ENCODE peak calls at places on chromosomes 6 and 20, in five cellular contexts. A, M, C, O and B are unnamed samples.

GRCh38 chr20:57797401-57797800 is 87.6 kb upstream of the PMEPA1 start:
- DNase-seq in C (no peak), A (no peak), O (no peak), M (no peak), B (no peak)

GRCh38 chr6:138402833-138403187 is 1.2 kb upstream of the HEBP2 start:
- DNase-seq in M (no peak), A (no peak), C (no peak), O (no peak), B (no peak)

GRCh38 chr6:105428342-105428957 is 25.6 kb upstream of the PREP start:
- DNase-seq in A (no peak), O (no peak), M (peak; percentile 92), C (no peak), B (no peak)

GRCh38 chr6:75551367-75551952 is 50.2 kb upstream of the SENP6 start:
- DNase-seq in C (no peak), O (no peak), A (no peak), M (no peak), B (no peak)

GRCh38 chr20:11902264-11902663 is 15.4 kb upstream of the BTBD3 start:
- DNase-seq in C (no peak), A (no peak), M (no peak), O (no peak), B (no peak)

GRCh38 chr6:33419580-33420492 is at the start of gene SYNGAP1:
- DNase-seq in C (no peak), M (no peak), A (no peak), O (no peak), B (peak; percentile 67)

GRCh38 chr6:97813881-97814280 is 530.9 kb upstream of the MMS22L start:
- DNase-seq in M (no peak), O (no peak), C (no peak), A (no peak), B (no peak)

GRCh38 chr6:105136433-105137350 is 43.1 kb downstream of the POPDC3 start:
- DNase-seq in O (peak; percentile 52), M (no peak), A (no peak), C (peak; percentile 21), B (peak; percentile 97)

GRCh38 chr6:158686791-158687381 is 37.0 kb downstream of the SYTL3 start:
- DNase-seq in A (no peak), O (no peak), C (no peak), M (no peak), B (no peak)

GRCh38 chr20:12965212-12965879 is 43.4 kb upstream of the SPTLC3 start:
- DNase-seq in M (no peak), A (no peak), O (no peak), C (no peak), B (no peak)

DNA sequence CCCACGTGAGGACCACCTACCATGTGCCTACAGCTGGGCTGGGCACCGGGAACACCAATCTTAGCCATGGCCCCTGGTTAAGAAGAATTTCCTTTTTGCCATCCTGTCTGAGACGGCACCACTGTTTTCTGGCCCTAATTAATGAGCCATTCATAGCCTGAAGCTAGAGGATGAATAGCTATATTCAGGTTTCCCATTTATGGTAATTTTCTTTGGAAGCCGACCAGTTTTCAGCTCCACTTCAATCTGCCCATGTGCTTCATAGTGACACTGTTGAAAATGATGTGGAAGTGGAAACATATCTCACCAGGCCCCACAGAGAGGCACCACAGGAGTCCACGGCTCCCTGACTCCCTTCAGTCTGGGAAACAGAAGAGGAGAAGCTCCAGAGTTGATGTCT is 22.5 kb upstream of the ULBP3 start:
- DNase-seq in A (no peak), O (no peak), M (no peak), C (no peak), B (no peak)
- TF ChIP-seq RAD21 in A (no peak), O (no peak), M (no peak), C (no peak), B (no peak)

GRCh38 chr6:151440930-151441329 is 11.0 kb downstream of the RMND1 start:
- DNase-seq in C (no peak), M (no peak), O (no peak), A (no peak), B (no peak)
- H3K4me2 ChIP-seq in C (no peak overlapping the region), M (peak overlapping the region; percentile 51), O (no peak overlapping the region), A (peak overlapping the region; percentile 85), B (no peak overlapping the region)

DNA sequence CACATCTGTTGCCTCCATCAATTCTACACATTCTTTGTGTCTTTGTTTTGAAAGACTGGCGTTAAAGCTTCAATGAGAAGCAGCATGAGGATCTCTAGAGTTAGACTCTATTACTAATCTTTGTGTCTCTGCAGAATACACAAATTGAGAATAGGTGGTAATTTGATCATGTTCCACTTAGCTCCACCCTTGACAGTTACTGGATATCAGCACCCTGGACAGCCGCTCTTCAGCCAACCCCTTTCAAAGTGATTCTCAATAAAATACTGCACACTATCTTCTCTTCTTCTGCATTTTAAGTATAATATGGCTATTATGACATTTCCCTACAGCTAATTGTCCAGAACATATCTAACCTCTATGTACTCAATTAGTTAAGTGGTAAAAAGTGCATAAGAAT is 54.3 kb upstream of the CNR1 start:
- DNase-seq in C (no peak), A (no peak), O (peak; percentile 8), M (peak; percentile 2), B (no peak)
- TF ChIP-seq TAF1 in C (no peak), A (no peak), O (no peak), M (no peak), B (no peak)

GRCh38 chr6:44477293-44477894 is 89.9 kb downstream of the CDC5L start:
- DNase-seq in C (no peak), M (no peak), A (no peak), O (peak; percentile 82), B (no peak)
- TF ChIP-seq RAD21 in C (no peak), M (no peak), A (no peak), O (no peak), B (no peak)

GRCh38 chr6:139828751-139829519 is 454.5 kb upstream of the CITED2 start:
- DNase-seq in O (no peak), C (no peak), M (no peak), A (no peak), B (no peak)
- H3K4me2 ChIP-seq in O (no peak overlapping the region), C (no peak overlapping the region), M (no peak overlapping the region), A (no peak overlapping the region), B (no peak overlapping the region)

GRCh38 chr20:15940127-15940526 is 633.1 kb downstream of the KIF16B start:
- DNase-seq in A (no peak), O (no peak), C (no peak), M (no peak), B (no peak)

GRCh38 chr20:15942130-15942529 is 631.1 kb downstream of the KIF16B start:
- DNase-seq in M (no peak), O (no peak), C (no peak), A (no peak), B (no peak)

GRCh38 chr20:15949391-15949790 is 623.9 kb downstream of the KIF16B start:
- DNase-seq in C (no peak), M (no peak), A (no peak), O (no peak), B (no peak)

DNA sequence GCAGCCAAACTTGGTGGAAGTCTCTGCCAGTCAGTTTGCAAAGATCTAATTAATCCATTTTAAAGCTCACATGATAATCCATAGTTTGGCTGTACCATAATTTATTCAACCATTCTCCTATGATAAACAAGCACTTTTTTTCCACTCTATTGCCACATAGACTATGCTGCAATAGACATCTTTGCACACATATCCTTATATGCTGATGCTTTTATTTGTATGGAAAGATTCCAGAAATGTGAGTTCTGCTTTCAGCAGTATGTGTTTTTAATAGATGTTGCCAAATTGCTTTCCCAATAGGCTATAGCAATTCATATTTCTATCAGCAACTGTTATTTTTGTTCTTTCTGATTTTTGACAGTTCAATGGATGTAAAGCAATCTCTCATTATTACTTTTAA is 627.9 kb downstream of the KIF16B start:
- DNase-seq in M (no peak), C (no peak), A (no peak), O (no peak), B (no peak)
- TF ChIP-seq TAF1 in M (no peak), C (no peak), A (no peak), O (no peak), B (no peak)

DNA sequence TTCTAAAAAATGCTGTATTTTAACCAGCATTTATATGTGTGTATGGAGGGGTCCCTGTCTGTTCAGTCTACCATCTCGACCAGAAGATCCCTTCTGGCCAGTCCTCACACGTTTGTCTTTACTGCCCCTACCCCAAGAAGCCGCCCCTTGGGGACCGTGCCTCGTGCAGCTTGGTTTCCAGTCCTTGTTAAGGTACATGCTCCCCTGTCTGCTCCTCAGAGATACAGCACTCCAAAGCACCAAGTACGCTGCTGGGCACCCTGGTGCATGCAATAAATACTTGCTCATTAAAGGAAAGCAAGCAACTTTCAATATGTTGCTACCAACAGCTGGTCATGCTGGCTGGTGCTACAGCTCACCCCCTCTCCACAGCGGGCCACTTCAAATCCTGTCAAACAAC is 61.5 kb downstream of the PSMG4 start:
- DNase-seq in C (no peak), M (no peak), O (no peak), A (no peak), B (no peak)
- TF ChIP-seq RAD21 in C (no peak), M (no peak), O (no peak), A (no peak), B (no peak)

GRCh38 chr6:28135393-28135792 is 6.3 kb upstream of the ZKSCAN8 start:
- DNase-seq in M (no peak), C (no peak), O (peak; percentile 32), A (no peak), B (no peak)
- H3K4me2 ChIP-seq in M (peak overlapping the region; percentile 81), C (no peak overlapping the region), O (peak overlapping the region; percentile 91), A (peak overlapping the region; percentile 76), B (peak overlapping the region; percentile 93)